ENCODE peak calls at places on chromosomes 3 and 15, in seven cellular contexts. T is HCT116, I is spleen, Q is stomach, H is SK-N-SH, S is sigmoid colon, D is breast epithelium. K is an unnamed sample.

GRCh38 chr3:31232049-31233040 is 300.4 kb upstream of the STT3B start:
- DNase-seq in T (no peak), I (no peak), D (no peak), Q (no peak), S (no peak), H (no peak), K (no peak)

GRCh38 chr15:91302588-91303439 is 202.8 kb downstream of the SV2B start:
- DNase-seq in H (peak; percentile 83), D (peak; percentile 23), I (no peak), Q (no peak), S (no peak), T (peak; percentile 51), K (no peak)

GRCh38 chr3:106337116-106337515 is 468.3 kb upstream of the CBLB start:
- DNase-seq in Q (no peak), S (no peak), T (peak; percentile 44), D (no peak), H (no peak), I (no peak), K (no peak)

GRCh38 chr3:108088697-108089096 is 2.1 kb downstream of the CD47 start:
- DNase-seq in D (no peak), Q (no peak), I (no peak), T (no peak), S (no peak), H (no peak), K (no peak)

GRCh38 chr15:70096975-70097336 is 761 bp downstream of the TLE3 start:
- DNase-seq in I (no peak), D (no peak), H (no peak), T (no peak), S (no peak), Q (no peak), K (no peak)

GRCh38 chr15:62853114-62853832 is 189.3 kb upstream of the TPM1 start:
- DNase-seq in I (no peak), D (peak; percentile 73), Q (no peak), T (no peak), H (no peak), S (peak; percentile 57), K (no peak)

GRCh38 chr3:71495708-71496472 is 87.6 kb downstream of the FOXP1 start:
- DNase-seq in Q (no peak), I (no peak), S (no peak), D (no peak), H (no peak), T (no peak), K (no peak)

GRCh38 chr15:57218826-57219576 is 157.3 kb upstream of the CGNL1 start:
- DNase-seq in Q (no peak), I (no peak), T (no peak), S (no peak), H (peak; percentile 27), D (no peak), K (no peak)

GRCh38 chr15:92159906-92160841 is 233.5 kb upstream of the ST8SIA2 start:
- DNase-seq in S (no peak), T (no peak), Q (no peak), I (no peak), D (no peak), H (peak; percentile 14), K (no peak)

GRCh38 chr15:67914537-67915373 is 74.9 kb upstream of the RNU6-1 start:
- DNase-seq in H (no peak), T (no peak), S (peak; percentile 92), I (no peak), D (no peak), Q (peak; percentile 74), K (no peak)

GRCh38 chr3:134359121-134360010 is 14.9 kb downstream of the AMOTL2 start:
- DNase-seq in T (no peak), D (no peak), I (peak; percentile 81), H (no peak), S (peak; percentile 70), Q (no peak), K (no peak)

GRCh38 chr3:73512095-73512494 is 112.6 kb downstream of the PDZRN3 start:
- DNase-seq in Q (no peak), S (no peak), H (no peak), D (no peak), T (no peak), I (no peak), K (no peak)

GRCh38 chr3:49017978-49018706 is at the start of gene DALRD3:
- DNase-seq in T (peak; percentile 79), S (peak; percentile 81), I (peak; percentile 92), D (peak; percentile 47), Q (peak; percentile 65), H (peak; percentile 89), K (no peak)
- TF ChIP-seq POLR2AphosphoS5 in T (peak; percentile 89), S (peak; percentile 53), I (peak; percentile 90), D (peak; percentile 76), Q (no peak), H (peak; percentile 83), K (peak; percentile 80)

GRCh38 chr3:37946531-37946889 is 44.1 kb upstream of the VILL start:
- DNase-seq in I (no peak), S (no peak), Q (no peak), T (no peak), D (no peak), H (no peak), K (no peak)
- H3K4me1 ChIP-seq in I (peaks cover 29% of the 10 kb centered on the region), S (no peaks in the 10 kb centered on the region), Q (peaks cover 65% of the 10 kb centered on the region), T (peaks cover 56% of the 10 kb centered on the region), D (peaks cover 21% of the 10 kb centered on the region), H (peaks cover 37% of the 10 kb centered on the region), K (peaks cover 59% of the 10 kb centered on the region)

DNA sequence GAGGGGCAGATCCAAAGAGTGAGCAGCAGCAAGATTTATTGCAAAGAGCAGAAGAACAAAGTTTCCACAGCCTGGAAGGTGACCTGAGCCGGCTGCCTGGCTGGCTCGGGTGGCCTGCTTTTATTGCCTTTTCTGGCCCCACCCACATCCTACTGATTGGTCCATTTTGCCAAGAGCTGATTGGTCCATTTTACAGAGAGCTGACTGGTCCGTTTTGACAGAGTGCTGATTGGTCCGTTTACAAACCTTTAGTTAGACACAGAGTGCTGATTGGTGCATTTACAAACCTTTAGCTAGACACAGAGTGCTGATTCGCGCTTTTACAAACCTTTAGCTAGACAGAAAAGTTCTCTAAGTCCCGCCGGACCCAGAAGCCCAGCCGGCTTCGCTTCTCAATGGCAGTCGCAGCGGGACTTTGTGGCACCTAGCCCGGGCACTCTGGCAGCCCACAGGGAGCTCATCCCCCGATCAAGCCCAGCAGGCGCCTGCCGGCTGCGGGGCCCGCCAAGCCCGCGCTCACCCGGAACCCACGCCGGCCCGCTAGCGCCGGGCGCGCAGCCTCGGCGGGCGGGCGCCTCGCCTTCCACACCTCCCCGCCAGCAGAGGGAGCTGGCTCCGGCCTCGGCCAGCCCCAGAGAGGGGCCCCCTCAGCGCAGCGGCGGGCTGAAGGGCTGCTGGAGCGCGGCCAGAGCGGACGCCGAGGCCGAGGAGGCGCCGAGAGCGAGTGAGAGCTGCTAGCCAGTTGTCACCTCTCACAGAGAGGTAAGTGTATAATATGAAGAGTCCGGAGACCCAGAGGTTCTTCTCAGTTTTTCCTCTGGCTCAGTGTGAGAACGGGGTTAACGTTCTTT is 339.2 kb downstream of the CHL1 start:
- DNase-seq in H (peak; percentile 70), D (no peak), Q (no peak), I (peak; percentile 78), T (no peak), S (peak; percentile 73), K (no peak)
- H3K9me3 ChIP-seq in H (no peaks in the 10 kb centered on the region), D (peaks cover 5% of the 10 kb centered on the region), Q (no peaks in the 10 kb centered on the region), I (no peaks in the 10 kb centered on the region), T (peaks cover 14% of the 10 kb centered on the region), S (no peaks in the 10 kb centered on the region), K (no peaks in the 10 kb centered on the region)

GRCh38 chr3:182212479-182213076 is 500.9 kb downstream of the SOX2 start:
- DNase-seq in D (peak; percentile 19), H (peak; percentile 6), I (no peak), T (peak; percentile 98), Q (peak; percentile 54), S (no peak), K (no peak)
- TF ChIP-seq POLR2AphosphoS5 in D (no peak), H (no peak), I (no peak), T (peak; percentile 74), Q (no peak), S (peak; percentile 30), K (no peak)

GRCh38 chr3:187014417-187014864 is 84.1 kb downstream of the ST6GAL1 start:
- DNase-seq in T (no peak), Q (no peak), S (no peak), H (no peak), D (no peak), I (no peak), K (no peak)
- H3K4me1 ChIP-seq in T (no peaks in the 10 kb centered on the region), Q (peaks cover 9% of the 10 kb centered on the region), S (no peaks in the 10 kb centered on the region), H (no peaks in the 10 kb centered on the region), D (no peaks in the 10 kb centered on the region), I (peaks cover 64% of the 10 kb centered on the region), K (no peaks in the 10 kb centered on the region)

GRCh38 chr15:24957691-24958090 is 2.9 kb downstream of the SNRPN start:
- DNase-seq in Q (no peak), D (no peak), S (no peak), I (no peak), T (no peak), H (no peak), K (no peak)

GRCh38 chr15:24962880-24963279 is 8.1 kb downstream of the SNRPN start:
- DNase-seq in Q (no peak), S (no peak), I (no peak), T (no peak), D (no peak), H (no peak), K (no peak)

GRCh38 chr15:24966364-24967103 is 11.7 kb downstream of the SNRPN start:
- DNase-seq in D (no peak), T (no peak), Q (no peak), H (no peak), S (no peak), I (no peak), K (no peak)

GRCh38 chr15:24956131-24956838 is 1.5 kb downstream of the SNRPN start:
- DNase-seq in I (peak; percentile 91), T (no peak), D (peak; percentile 82), H (peak; percentile 79), S (peak; percentile 90), Q (peak; percentile 74), K (no peak)

DNA sequence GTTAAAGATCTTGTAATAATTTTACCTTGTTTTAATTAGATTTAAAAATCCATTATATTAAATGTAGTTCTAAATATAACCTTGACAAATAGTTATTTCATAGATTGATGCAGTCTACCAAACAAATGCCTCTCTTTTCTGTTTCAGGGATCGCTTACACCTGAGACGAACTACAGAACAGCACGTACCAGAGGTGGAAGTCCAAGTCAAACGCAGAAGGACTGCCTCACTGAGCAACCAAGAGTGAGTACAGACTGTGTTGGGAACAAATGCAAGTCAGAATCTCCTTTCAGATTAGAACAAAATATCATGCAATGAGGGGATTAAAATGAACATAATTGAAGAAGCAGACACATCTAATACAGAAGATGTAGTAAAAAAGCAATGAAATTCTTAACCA is 7.2 kb downstream of the SNRPN start:
- DNase-seq in H (no peak), T (no peak), D (no peak), I (no peak), S (no peak), Q (no peak), K (no peak)
- H3K9me3 ChIP-seq in H (no peaks in the 10 kb centered on the region), T (peaks cover 24% of the 10 kb centered on the region), D (peaks cover 32% of the 10 kb centered on the region), I (no peaks in the 10 kb centered on the region), S (peaks cover 4% of the 10 kb centered on the region), Q (no peaks in the 10 kb centered on the region), K (no peaks in the 10 kb centered on the region)

GRCh38 chr3:48465531-48466378 is 19.2 kb downstream of the ATRIP start:
- DNase-seq in D (peak; percentile 99), T (peak; percentile 96), S (peak; percentile 100), H (peak; percentile 97), I (peak; percentile 98), Q (peak; percentile 97), K (peak; percentile 100)
- TF ChIP-seq POLR2AphosphoS5 in D (peak; percentile 93), T (peak; percentile 58), S (peak; percentile 95), H (peak; percentile 74), I (peak; percentile 97), Q (peak; percentile 86), K (peak; percentile 97)

GRCh38 chr3:150077581-150078247 is 107.0 kb upstream of the PFN2 start:
- DNase-seq in D (no peak), I (no peak), Q (no peak), S (no peak), T (no peak), H (no peak), K (no peak)
- H3K4me1 ChIP-seq in D (no peaks in the 10 kb centered on the region), I (no peaks in the 10 kb centered on the region), Q (peaks cover 19% of the 10 kb centered on the region), S (no peaks in the 10 kb centered on the region), T (no peaks in the 10 kb centered on the region), H (peaks cover 24% of the 10 kb centered on the region), K (no peaks in the 10 kb centered on the region)

K was measured in vagina.